ENCODE peak calls at places on chromosomes 1 and 21, in eight cellular contexts. O is lung microvascular endothelial cell; V is activated naive CD8-positive, alpha-beta T cell treated with anti-CD3 and anti-CD28 coated beads, Interleukin-2, amount 50 U/mL, for 24 hours; W is CD4-positive, alpha-beta memory T cell; Y is midbrain; F is hippocampal formation; X is heart left ventricle; B is Right ventricle myocardium inferior. U is an unnamed sample.

GRCh38 chr1:238257018-238257417 is 366.3 kb upstream of the ZP4 start:
- DNase-seq in B (no peak), V (no peak), F (no peak), W (no peak), O (no peak), Y (no peak), X (no peak), U (no peak)

GRCh38 chr21:44880762-44881585 is 7.5 kb upstream of the PTTG1IP start:
- DNase-seq in B (no peak), F (no peak), W (no peak), O (peak), Y (peak), V (no peak), X (no peak), U (peak)

GRCh38 chr1:233105225-233105624 is 154.8 kb downstream of the NTPCR start:
- DNase-seq in Y (no peak), B (no peak), X (no peak), F (no peak), O (no peak), V (no peak), W (no peak), U (no peak)

GRCh38 chr1:239814306-239814881 is 277.3 kb upstream of the FMN2 start:
- DNase-seq in O (no peak), V (peak), W (peak), B (no peak), X (no peak), Y (no peak), F (no peak), U (no peak)

GRCh38 chr21:42463861-42464515 is 32.0 kb downstream of the RSPH1 start:
- DNase-seq in F (no peak), V (peak), O (peak), Y (peak), B (no peak), X (no peak), W (peak), U (peak)

GRCh38 chr1:150366416-150367296 is 2.7 kb downstream of the RPRD2 start:
- DNase-seq in O (peak), X (no peak), W (no peak), Y (peak), F (no peak), B (no peak), V (no peak), U (peak)

GRCh38 chr1:22044690-22045420 is 7.7 kb upstream of the CDC42 start:
- DNase-seq in V (no peak), X (no peak), O (peak), Y (no peak), F (peak), W (no peak), B (no peak), U (no peak)

GRCh38 chr1:59670662-59671061 is 144.1 kb upstream of the HOOK1 start:
- DNase-seq in F (no peak), V (no peak), B (no peak), X (no peak), O (no peak), W (no peak), Y (no peak), U (no peak)

GRCh38 chr21:35294231-35294898 is 245.3 kb upstream of the RUNX1 start:
- DNase-seq in Y (no peak), O (no peak), X (no peak), W (no peak), V (no peak), F (no peak), B (no peak), U (no peak)

GRCh38 chr1:58971629-58972140 is 187.8 kb upstream of the JUN start:
- DNase-seq in Y (no peak), V (no peak), W (no peak), X (no peak), O (no peak), B (no peak), F (no peak), U (peak)

GRCh38 chr1:42012852-42013251 is 94.1 kb upstream of the HIVEP3 start:
- DNase-seq in V (no peak), Y (no peak), B (no peak), O (no peak), W (no peak), X (no peak), F (no peak), U (no peak)

GRCh38 chr1:47031585-47031984 is 8.1 kb downstream of the CYP4X1 start:
- DNase-seq in F (no peak), X (no peak), B (no peak), W (no peak), Y (no peak), V (no peak), O (no peak), U (no peak)

GRCh38 chr1:196873385-196873784 is 14.5 kb upstream of the CFHR4 start:
- DNase-seq in Y (no peak), W (no peak), B (no peak), V (no peak), O (no peak), X (no peak), F (no peak), U (no peak)

GRCh38 chr1:92709738-92710137 is 75.2 kb downstream of the EVI5 start:
- DNase-seq in V (no peak), B (no peak), F (no peak), X (no peak), W (no peak), Y (no peak), O (peak), U (no peak)

GRCh38 chr1:1833916-1834325 is 55.7 kb upstream of the NADK start:
- DNase-seq in Y (no peak), X (no peak), B (no peak), V (no peak), F (no peak), O (no peak), W (no peak), U (peak)

GRCh38 chr1:118504231-118504644 is 319.2 kb upstream of the SPAG17 start:
- DNase-seq in F (no peak), W (no peak), B (no peak), V (no peak), O (no peak), X (no peak), Y (no peak), U (no peak)

GRCh38 chr1:37753473-37754321 is 11.2 kb downstream of the EPHA10 start:
- DNase-seq in X (no peak), F (no peak), B (no peak), V (no peak), Y (no peak), O (no peak), W (no peak), U (no peak)

GRCh38 chr1:208542309-208542708 is 298.1 kb upstream of the PLXNA2 start:
- DNase-seq in V (no peak), Y (no peak), X (no peak), F (no peak), B (no peak), W (no peak), O (no peak), U (no peak)

GRCh38 chr1:67355745-67356424 is 48.2 kb downstream of the IL12RB2 start:
- DNase-seq in O (no peak), Y (no peak), B (no peak), V (no peak), F (no peak), X (no peak), W (no peak), U (no peak)

GRCh38 chr1:208219659-208220282 is 24.4 kb downstream of the PLXNA2 start:
- DNase-seq in O (peak), W (no peak), B (peak), X (peak), V (no peak), F (no peak), Y (no peak), U (no peak)

GRCh38 chr1:225769687-225770086 is 7.9 kb upstream of the SRP9 start:
- DNase-seq in W (no peak), Y (no peak), O (no peak), F (no peak), X (no peak), B (no peak), V (no peak), U (no peak)

GRCh38 chr1:226602186-226603029 is 53.8 kb downstream of the STUM start:
- DNase-seq in Y (no peak), W (no peak), F (no peak), X (peak), B (peak), O (no peak), V (no peak), U (no peak)

U was measured in pons.